ENCODE peak calls at places on chromosomes 12 and 14, in five cellular contexts. Y is dorsolateral prefrontal cortex, J is breast epithelium, Q is right cardiac atrium, K is H7. D is an unnamed sample. For H3K27me3, the result is how much of the 10 kb centered on the place peaks cover.

GRCh38 chr14:48747683-48748082 is 838.5 kb downstream of the RPS29 start:
- DNase-seq in Y (no peak), J (no peak), Q (no peak), K (no peak), D (no peak)

GRCh38 chr12:22268406-22268805 is 66.1 kb downstream of the ST8SIA1 start:
- DNase-seq in Y (no peak), J (no peak), Q (no peak), K (no peak), D (no peak)

GRCh38 chr12:101108130-101108529 is 101.9 kb downstream of the SLC5A8 start:
- DNase-seq in Y (no peak), J (no peak), Q (no peak), K (no peak), D (no peak)

GRCh38 chr14:24398943-24399801 is at the start of gene NYNRIN:
- DNase-seq in Y (no peak), J (no peak), Q (peak), K (peak), D (peak)

GRCh38 chr14:90677484-90678045 is 138.7 kb downstream of the TTC7B start:
- DNase-seq in Y (no peak), J (no peak), Q (no peak), K (no peak), D (no peak)

GRCh38 chr14:100802766-100803693 is 22.9 kb upstream of the MEG3 start:
- DNase-seq in Y (no peak), J (no peak), Q (no peak), K (no peak), D (no peak)

GRCh38 chr12:121789233-121789781 is 4.2 kb downstream of the RHOF start:
- DNase-seq in Y (no peak), J (no peak), Q (no peak), K (no peak), D (no peak)

GRCh38 chr14:50260511-50260910 is 29.1 kb upstream of the SOS2 start:
- DNase-seq in Y (no peak), J (no peak), Q (no peak), K (peak), D (no peak)

GRCh38 chr14:105894978-105895881 is 368.8 kb downstream of the TMEM121 start:
- DNase-seq in Y (no peak), J (peak), Q (peak), K (no peak), D (peak)

GRCh38 chr12:98808243-98808895 is 163.3 kb downstream of the APAF1 start:
- DNase-seq in Y (no peak), J (no peak), Q (no peak), K (no peak), D (no peak)

GRCh38 chr12:49979061-49979586 is 6.4 kb downstream of the AQP6 start:
- DNase-seq in Y (peak), J (no peak), Q (no peak), K (peak), D (no peak)
- H3K27me3 ChIP-seq in Y (under half), J (under half), Q (under half), K (under half), D (under half)

GRCh38 chr12:95789126-95790024 is 1.2 kb downstream of the NTN4 start:
- DNase-seq in Y (no peak), J (no peak), Q (peak), K (peak), D (no peak)
- H3K27me3 ChIP-seq in Y (under half), J (under half), Q (under half), K (half or more), D (half or more)

GRCh38 chr12:74120644-74121043 is 417.0 kb upstream of the ATXN7L3B start:
- DNase-seq in Y (no peak), J (no peak), Q (no peak), K (no peak), D (no peak)
- H3K27me3 ChIP-seq in Y (under half), J (under half), Q (under half), K (under half), D (under half)

GRCh38 chr14:55142466-55142865 is 13.4 kb downstream of the LGALS3 start:
- DNase-seq in Y (no peak), J (no peak), Q (no peak), K (no peak), D (no peak)
- H3K27me3 ChIP-seq in Y (under half), J (under half), Q (under half), K (under half), D (under half)

GRCh38 chr14:76330411-76331327 is 45.3 kb upstream of the ESRRB start:
- DNase-seq in Y (no peak), J (no peak), Q (no peak), K (peak), D (no peak)
- H3K27me3 ChIP-seq in Y (under half), J (under half), Q (under half), K (under half), D (under half)

DNA sequence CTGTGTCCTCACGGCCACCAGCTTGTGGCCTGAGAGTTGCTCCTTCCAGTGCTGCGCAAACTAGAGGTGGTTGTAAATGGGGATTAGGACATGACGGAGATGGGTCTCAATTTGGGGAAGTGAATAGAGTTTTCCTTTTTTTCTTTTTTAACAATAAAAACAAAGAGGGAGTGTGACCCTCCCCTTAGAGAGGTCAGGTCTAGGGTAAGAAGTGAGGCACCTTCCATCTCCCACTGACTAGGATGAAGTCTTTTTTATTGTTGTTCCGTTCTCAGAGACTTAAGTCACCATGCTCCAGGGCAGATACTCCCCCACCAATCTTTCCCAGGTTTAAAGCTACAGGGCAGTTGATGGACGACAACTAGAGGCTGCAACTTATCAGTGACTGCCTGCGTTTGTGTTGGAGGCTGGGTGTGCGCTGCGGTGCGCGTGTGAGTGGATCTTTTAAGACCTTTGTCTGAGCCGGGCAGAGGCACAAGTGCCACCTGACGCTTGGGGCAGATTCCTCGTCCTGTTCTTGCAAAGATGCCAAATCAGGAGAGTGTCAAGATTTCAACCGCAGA is 2.1 kb upstream of the GSC start:
- DNase-seq in Y (no peak), J (no peak), Q (no peak), K (peak), D (no peak)
- H3K27me3 ChIP-seq in Y (half or more), J (half or more), Q (under half), K (half or more), D (half or more)

GRCh38 chr12:47986832-47987231 is 17.4 kb downstream of the COL2A1 start:
- DNase-seq in Y (no peak), J (no peak), Q (no peak), K (no peak), D (no peak)
- H3K27me3 ChIP-seq in Y (under half), J (under half), Q (under half), K (under half), D (under half)

GRCh38 chr14:63262446-63262845 is 56.3 kb downstream of the GPHB5 start:
- DNase-seq in Y (no peak), J (no peak), Q (no peak), K (no peak), D (no peak)

DNA sequence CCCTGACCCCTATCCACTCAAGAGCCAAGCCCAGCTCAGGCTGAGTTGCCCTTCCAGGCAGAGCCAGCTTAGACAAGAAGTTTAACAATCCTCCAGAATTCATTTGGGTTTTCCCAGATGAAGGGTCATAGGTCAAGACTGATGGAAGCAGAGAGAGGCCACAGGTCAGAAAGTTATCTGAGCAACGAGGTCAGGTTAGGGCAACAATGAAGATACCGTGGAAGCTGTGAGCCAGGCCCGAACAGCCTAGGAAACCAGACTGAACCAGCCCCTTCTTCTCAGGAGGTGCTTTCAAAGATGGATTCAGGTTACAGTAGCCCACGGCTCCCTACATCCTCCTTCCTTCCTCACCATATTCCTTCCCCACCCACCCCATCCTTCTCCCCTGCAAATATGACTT is 53.1 kb downstream of the RHOJ start:
- DNase-seq in Y (no peak), J (no peak), Q (no peak), K (no peak), D (no peak)
- H3K27me3 ChIP-seq in Y (under half), J (under half), Q (under half), K (under half), D (under half)

DNA sequence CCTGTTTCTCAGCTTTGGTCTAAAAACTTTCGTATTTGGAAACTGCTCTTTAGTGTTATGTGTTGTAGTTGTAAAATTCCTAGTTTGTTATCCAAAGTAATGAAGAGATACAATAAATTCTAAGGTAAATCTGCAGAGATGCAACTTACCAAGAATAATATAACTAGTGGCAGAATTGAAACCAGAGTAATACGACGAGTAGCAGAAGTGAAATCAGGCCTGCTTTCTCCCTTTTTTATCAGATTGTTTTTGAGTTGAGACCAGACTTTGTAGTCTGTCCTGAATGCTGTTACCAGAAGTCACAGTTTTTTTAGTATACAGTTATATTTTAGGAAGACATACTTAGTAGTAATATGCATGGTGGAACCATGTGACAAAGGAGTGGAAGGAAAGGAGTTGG is 12.5 kb downstream of the PAPOLA start:
- DNase-seq in Y (no peak), J (no peak), Q (no peak), K (no peak), D (no peak)
- H3K27me3 ChIP-seq in Y (under half), J (under half), Q (under half), K (under half), D (under half)

DNA sequence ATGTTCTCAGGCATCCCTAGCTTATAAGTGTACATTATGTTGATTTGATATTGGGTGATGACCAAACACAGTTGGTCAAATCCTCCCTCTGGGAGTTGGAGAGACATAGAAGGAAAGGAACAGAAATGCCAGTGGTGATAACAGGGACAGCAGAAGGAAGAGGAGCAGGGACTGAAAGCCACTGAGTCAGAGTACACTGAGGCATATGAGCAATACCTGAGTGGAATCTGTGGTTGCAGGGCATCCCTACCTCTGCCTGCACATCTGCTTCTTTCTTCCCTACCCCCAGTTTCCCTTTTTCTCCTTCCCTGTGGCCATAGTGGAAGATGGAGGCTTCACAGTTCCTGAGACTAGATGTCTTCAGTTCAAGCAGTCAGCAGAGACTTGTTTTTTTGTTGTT is 44.9 kb downstream of the BICD1 start:
- DNase-seq in Y (no peak), J (no peak), Q (no peak), K (no peak), D (no peak)
- H3K27me3 ChIP-seq in Y (under half), J (under half), Q (under half), K (under half), D (under half)